ENCODE peak calls at places on chromosomes 13 and 19, in four cellular contexts. M, C, R and F are unnamed samples.

GRCh38 chr13:43132228-43132627 is 108.8 kb downstream of the DNAJC15 start:
- DNase-seq in R (no peak), M (no peak), C (no peak), F (peak)

GRCh38 chr19:10796653-10797052 is 39.4 kb downstream of the TMED1 start:
- DNase-seq in C (no peak), R (no peak), M (no peak), F (no peak)

GRCh38 chr13:97495678-97496077 is 61.7 kb downstream of the RAP2A start:
- DNase-seq in M (no peak), C (no peak), R (no peak), F (no peak)

GRCh38 chr13:111363121-111363520 is 42.7 kb downstream of the TEX29 start:
- DNase-seq in M (no peak), R (no peak), C (no peak), F (no peak)

GRCh38 chr13:30038884-30039283 is 188.5 kb upstream of the UBL3 start:
- DNase-seq in R (no peak), M (peak), C (no peak), F (no peak)

GRCh38 chr19:16324384-16325160 is at the start of gene KLF2:
- DNase-seq in M (peak), C (peak), R (peak), F (peak)

GRCh38 chr13:36919833-36920611 is at the start of gene SMAD9:
- DNase-seq in M (peak), R (peak), C (peak), F (peak)

GRCh38 chr19:57438925-57439324 is 3.8 kb downstream of the ZNF749 start:
- DNase-seq in R (no peak), C (no peak), M (no peak), F (no peak)

GRCh38 chr19:2578911-2579677 is 103.2 kb downstream of the GADD45B start:
- DNase-seq in C (peak), M (peak), R (peak), F (peak)
- TF ChIP-seq CTCF in C (peak), M (peak), R (peak), F (peak)

GRCh38 chr19:6999938-7000732 is 21.1 kb downstream of the MBD3L2B start:
- DNase-seq in C (no peak), R (no peak), M (no peak), F (no peak)

GRCh38 chr19:7000816-7001215 is 20.4 kb downstream of the MBD3L2B start:
- DNase-seq in R (no peak), C (no peak), M (no peak), F (no peak)

GRCh38 chr19:7006305-7006704 is 14.9 kb downstream of the MBD3L2B start:
- DNase-seq in M (no peak), R (no peak), C (no peak), F (no peak)

GRCh38 chr19:7007859-7008258 is 13.4 kb downstream of the MBD3L2B start:
- DNase-seq in M (no peak), R (no peak), C (no peak), F (no peak)

DNA sequence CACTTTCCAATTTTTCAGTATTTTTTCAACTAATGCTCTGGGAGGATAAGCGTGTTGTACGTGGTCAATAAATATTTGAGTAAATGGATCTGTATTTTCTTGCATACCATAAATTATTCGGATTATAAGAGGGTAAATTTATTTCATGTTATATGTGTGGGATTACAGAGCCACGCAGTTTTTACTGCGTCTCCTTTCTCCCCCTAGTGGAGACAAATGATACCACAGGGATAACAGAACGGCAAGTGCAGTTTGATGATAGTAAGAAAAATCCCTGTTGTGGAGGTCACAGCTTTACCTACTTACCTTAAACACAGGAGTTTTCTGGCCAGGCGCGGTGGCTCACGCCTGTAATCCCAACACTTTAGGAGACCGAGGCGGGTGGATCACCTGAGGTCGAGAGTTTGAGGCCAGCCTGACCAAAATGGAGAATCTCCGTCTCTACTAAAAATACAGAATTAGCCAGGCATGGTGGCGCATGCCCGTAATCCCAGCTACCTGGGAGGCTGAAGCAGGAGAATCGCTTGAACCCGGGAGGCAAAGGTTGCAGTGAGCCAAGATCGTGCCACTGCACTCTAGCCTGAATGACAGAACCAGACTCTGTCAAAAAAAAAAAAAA is 16.8 kb downstream of the MBD3L2B start:
- DNase-seq in M (peak), R (no peak), C (no peak), F (no peak)
- TF ChIP-seq CTCF in M (peak), R (peak), C (peak), F (peak)

GRCh38 chr13:53743906-53744305 is 715.3 kb downstream of the OLFM4 start:
- DNase-seq in M (no peak), R (no peak), C (no peak), F (no peak)
- TF ChIP-seq CTCF in M (no peak), R (no peak), C (no peak), F (no peak)

GRCh38 chr19:54009440-54009839 is 18.0 kb downstream of the CACNG6 start:
- DNase-seq in C (no peak), M (no peak), R (no peak), F (no peak)
- TF ChIP-seq CTCF in C (no peak), M (no peak), R (no peak), F (no peak)

GRCh38 chr13:37947419-37948140 is 78.0 kb upstream of the TRPC4 start:
- DNase-seq in M (no peak), C (no peak), R (no peak), F (no peak)

GRCh38 chr13:37942929-37943328 is 73.4 kb upstream of the TRPC4 start:
- DNase-seq in C (no peak), R (no peak), M (no peak), F (no peak)

GRCh38 chr13:37945651-37946575 is 76.3 kb upstream of the TRPC4 start:
- DNase-seq in M (no peak), R (no peak), C (no peak), F (no peak)

DNA sequence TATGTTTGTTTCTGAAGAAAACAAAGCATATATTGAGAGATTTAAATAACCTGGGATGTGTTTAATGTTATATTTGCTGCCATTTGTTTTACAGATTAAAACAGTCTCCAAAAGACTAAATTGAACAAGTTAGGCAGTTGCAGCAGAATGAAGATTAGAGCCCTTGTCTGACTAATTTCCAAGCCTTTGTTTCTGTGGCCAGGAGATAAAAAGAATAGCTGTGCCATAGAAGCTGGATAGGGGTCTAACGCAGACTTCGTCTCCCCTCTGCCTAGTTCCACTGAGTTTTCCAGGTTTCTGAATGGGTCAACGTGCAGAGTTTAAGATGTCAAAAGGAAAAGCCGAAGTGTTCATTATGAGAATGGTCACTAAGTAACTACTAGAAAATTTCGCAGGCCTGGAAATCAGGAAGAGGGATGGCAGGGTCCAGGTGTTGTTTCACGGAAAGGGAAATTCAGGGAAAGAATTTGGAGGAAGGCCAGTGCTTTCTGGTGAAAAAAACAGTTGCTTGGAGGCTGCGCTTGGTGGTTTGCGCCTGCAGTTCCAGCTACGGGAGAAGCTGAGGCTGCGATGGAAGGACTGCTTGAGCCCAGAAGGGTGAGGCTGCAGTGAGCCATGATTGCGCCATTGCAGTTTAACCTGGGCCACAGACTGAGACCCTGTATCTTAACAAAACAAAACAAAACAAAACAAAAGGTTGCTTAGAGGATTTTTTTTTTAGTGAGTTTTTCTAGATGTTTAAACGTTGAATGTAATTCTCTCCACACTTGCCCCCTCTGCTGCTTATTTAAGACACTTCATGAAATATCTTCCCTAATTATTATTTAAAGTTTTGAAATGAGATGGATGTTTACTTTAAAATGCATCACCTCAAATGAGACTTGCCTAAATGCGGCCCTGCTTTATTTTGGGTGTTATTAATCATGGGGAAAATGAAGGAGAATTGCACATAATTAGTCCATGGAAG is 75.2 kb upstream of the TRPC4 start:
- DNase-seq in M (no peak), C (no peak), R (no peak), F (no peak)
- TF ChIP-seq CTCF in M (peak), C (no peak), R (no peak), F (no peak)

DNA sequence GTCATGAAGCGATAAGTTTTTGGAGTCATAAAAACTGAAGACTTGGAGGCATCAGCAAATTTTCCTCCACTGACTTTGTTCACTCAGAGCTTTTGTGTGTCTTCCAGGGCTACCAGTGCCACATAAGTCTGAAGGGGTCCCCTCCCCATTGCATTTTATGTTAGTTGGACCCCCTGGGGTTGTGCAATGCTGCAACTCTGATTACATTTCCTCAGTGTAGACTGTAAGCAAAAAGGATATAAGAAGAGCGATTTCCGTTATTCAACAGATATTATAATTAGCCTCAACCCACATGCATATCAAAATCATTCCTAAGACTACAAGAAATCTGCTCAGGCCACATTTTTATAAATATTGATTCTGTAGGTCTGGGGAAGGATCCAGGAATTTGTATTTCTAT is 324.0 kb downstream of the TDRD3 start:
- DNase-seq in M (no peak), C (no peak), R (no peak), F (no peak)
- TF ChIP-seq CTCF in M (no peak), C (no peak), R (no peak), F (no peak)

GRCh38 chr19:4717191-4717965 is 6.3 kb downstream of the DPP9 start:
- DNase-seq in M (no peak), R (no peak), C (no peak), F (no peak)

GRCh38 chr19:4720037-4720700 is 3.5 kb downstream of the DPP9 start:
- DNase-seq in R (no peak), C (no peak), M (no peak), F (no peak)

GRCh38 chr19:4721196-4721595 is 2.4 kb downstream of the DPP9 start:
- DNase-seq in R (no peak), C (no peak), M (no peak), F (no peak)

GRCh38 chr19:4717966-4718701 is 5.5 kb downstream of the DPP9 start:
- DNase-seq in C (no peak), M (no peak), R (no peak), F (no peak)

DNA sequence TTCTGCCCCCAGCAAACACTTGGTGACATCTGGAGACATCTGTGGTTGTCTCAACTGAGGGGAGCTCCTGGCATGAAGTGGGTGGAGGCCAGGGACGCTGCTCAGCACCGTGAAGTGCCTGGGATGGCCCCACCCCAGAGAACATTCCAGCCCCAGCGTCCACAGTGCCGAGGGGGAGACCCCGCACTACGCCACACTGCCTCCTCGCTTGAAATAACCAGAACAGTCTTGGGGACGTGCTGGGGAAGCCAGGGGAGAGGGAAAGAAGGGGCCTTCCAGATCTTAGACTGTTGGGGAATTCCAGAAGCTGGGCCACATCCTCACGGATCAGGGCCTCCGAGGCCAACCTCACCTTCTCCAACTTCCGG is 4.2 kb downstream of the DPP9 start:
- DNase-seq in M (no peak), R (no peak), C (no peak), F (no peak)
- TF ChIP-seq CTCF in M (no peak), R (no peak), C (no peak), F (no peak)

DNA sequence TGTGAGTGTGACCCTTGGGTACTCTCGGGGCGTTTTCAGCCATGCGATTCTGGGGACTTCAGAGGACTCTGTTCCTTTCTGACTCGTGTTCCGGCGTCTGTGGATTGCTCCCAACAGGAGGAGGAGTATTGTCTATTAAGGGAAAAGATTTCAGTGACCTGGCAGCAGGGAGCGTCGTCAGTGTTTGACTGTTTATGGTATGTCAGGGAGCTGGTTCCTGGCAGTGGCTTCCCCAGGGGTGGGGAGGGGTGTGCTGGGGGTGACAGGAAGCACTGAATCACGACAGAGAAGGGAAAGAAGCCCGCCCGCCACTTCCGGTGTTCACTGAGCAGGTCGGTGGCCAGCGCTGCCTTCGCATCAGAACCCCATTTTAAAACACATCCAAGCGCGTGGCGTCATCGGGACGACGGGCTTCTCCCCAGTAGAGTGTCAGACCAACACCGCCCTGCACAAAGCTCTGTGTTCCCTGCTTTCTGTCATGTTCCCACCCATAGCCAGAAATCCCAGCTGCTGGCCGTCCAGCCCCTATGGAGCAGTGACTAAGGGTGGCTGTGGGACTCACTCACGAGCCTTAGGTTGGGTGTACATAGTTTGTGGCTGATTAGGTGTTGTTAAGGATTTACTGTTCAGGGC is 33.8 kb downstream of the COL4A2 start:
- DNase-seq in M (peak), C (no peak), R (peak), F (no peak)
- TF ChIP-seq CTCF in M (no peak), C (no peak), R (peak), F (no peak)